ENCODE peak calls at places on chromosomes 3 and 15, in nine cellular contexts. N, P, I, C, X, S, U, D and F are unnamed samples.

GRCh38 chr3:146972726-146973125 is 367.6 kb upstream of the PLSCR5 start:
- DNase-seq in N (no peak), P (no peak), I (no peak), C (no peak), X (no peak), S (peak), U (no peak), D (no peak), F (no peak)

GRCh38 chr3:108509263-108509662 is 1.1 kb downstream of the MYH15 start:
- DNase-seq in N (no peak), P (no peak), I (no peak), C (no peak), X (no peak), S (no peak), U (no peak), D (no peak), F (no peak)

GRCh38 chr3:65953301-65953812 is 85.4 kb downstream of the MAGI1 start:
- DNase-seq in N (peak), P (peak), I (peak), C (no peak), X (no peak), S (no peak), U (no peak), D (peak), F (no peak)

GRCh38 chr3:16301490-16301889 is 36.5 kb downstream of the OXNAD1 start:
- DNase-seq in N (no peak), P (no peak), I (no peak), C (no peak), X (no peak), S (no peak), U (no peak), D (no peak), F (no peak)

GRCh38 chr3:126180477-126181397 is at the start of gene ALDH1L1:
- DNase-seq in N (peak), P (peak), I (no peak), C (peak), X (peak), S (peak), U (no peak), D (peak), F (no peak)

GRCh38 chr3:113531826-113532697 is at the start of gene SIDT1:
- DNase-seq in N (peak), P (peak), I (no peak), C (no peak), X (peak), S (no peak), U (peak), D (peak), F (peak)

GRCh38 chr15:95559875-95560394 is 770.6 kb upstream of the NR2F2 start:
- DNase-seq in N (peak), P (no peak), I (no peak), C (no peak), X (peak), S (peak), U (no peak), D (no peak), F (no peak)

GRCh38 chr3:66808891-66809578 is 189.1 kb upstream of the KBTBD8 start:
- DNase-seq in N (no peak), P (no peak), I (no peak), C (no peak), X (no peak), S (no peak), U (no peak), D (no peak), F (no peak)

GRCh38 chr3:46609074-46609735 is 3.1 kb upstream of the FAM240A start:
- DNase-seq in N (no peak), P (no peak), I (no peak), C (no peak), X (no peak), S (no peak), U (no peak), D (no peak), F (no peak)

GRCh38 chr15:42226648-42227047 is 18.5 kb upstream of the VPS39 start:
- DNase-seq in N (no peak), P (no peak), I (no peak), C (no peak), X (no peak), S (no peak), U (no peak), D (no peak), F (no peak)

DNA sequence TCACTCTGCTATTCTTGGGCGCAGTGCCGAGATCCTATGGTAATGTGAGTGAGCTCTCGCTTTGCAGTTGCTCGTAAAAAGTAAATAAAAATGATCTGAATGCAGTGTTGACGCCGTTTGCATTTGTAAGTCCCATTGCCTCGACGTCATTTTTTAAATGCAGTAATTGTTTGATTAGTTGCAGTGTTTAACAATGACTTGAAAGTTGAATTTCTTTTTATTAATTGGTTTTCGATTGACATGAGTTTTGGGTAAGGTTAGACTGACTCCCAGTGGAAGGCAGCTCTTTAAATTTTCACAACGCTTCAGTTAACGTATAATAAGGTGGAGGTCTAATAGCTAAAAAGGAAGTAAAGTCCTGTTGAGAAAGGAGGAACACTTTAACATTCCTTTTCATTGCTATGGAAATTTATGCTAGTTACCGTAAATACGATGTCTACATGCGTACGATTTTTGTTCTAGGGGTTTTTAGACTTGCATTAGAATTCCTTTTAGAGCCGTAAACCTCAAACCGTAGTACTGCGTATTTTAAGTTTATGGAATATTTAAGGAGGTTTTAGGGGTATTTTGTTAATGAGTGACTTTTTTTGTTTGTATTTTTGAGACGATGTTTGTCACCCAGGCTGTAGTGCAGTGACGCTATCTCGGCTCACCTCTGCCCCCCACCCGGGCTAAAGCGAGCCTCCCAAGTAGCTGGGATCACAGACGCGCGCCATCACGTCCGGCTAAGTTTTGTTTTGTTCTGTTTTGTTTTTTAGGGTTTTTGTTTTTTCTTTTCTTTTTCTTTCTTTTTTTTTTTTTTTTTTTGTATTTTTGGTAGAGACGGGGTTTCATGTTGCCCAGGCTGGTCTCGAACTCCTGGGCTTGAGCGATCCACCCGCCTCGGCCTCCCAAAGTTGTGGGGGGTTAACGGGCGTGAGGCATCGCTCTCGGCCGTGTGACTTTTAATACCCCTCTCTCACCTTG is 1.4 kb downstream of the MORF4L1 start:
- DNase-seq in N (no peak), P (no peak), I (no peak), C (no peak), X (peak), S (peak), U (no peak), D (no peak), F (peak)
- TF ChIP-seq CTCF in N (no peak), P (no peak), I (no peak), C (no peak), X (no peak), S (no peak), U (peak), D (no peak), F (no peak)

GRCh38 chr15:51917493-51917892 is 54.1 kb downstream of the LEO1 start:
- DNase-seq in N (peak), P (peak), I (no peak), C (no peak), X (peak), S (peak), U (no peak), D (no peak), F (peak)
- TF ChIP-seq CTCF in N (peak), P (no peak), I (no peak), C (no peak), X (peak), S (peak), U (no peak), D (no peak), F (peak)

DNA sequence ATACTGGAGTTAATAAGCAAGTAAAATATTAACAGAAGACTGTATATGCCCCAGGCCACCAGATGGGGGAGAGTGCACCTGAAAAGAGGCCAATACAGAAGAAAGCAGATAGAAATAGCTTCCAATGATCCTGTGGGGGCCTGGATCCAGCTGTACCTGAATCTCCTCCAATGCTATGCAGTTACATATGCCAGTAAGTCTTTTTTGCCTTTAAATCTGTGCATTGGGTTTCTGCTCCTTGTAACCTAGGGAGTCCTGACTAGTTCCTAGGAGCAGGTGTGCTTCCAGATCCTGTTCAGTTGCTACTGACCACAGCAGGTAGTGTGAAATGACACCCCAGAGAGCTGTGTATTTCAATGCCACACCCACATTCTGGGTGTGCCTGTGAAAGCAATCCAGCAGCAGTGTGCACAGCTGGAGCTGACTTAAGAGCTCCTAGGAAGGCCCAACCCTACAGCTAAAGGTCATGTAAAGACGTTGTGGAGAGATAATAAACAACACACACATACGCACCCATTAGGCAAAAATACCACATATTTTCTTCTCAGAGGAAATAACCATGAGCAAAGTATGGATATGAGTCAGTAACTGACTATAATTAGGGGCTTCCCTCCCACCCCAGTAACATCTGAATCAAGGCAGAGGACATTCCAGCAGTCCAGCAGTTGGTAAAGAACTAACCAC is 62.2 kb upstream of the AKAP13 start:
- DNase-seq in N (peak), P (no peak), I (no peak), C (no peak), X (peak), S (peak), U (no peak), D (peak), F (peak)
- TF ChIP-seq CTCF in N (no peak), P (no peak), I (no peak), C (no peak), X (no peak), S (peak), U (no peak), D (no peak), F (peak)

DNA sequence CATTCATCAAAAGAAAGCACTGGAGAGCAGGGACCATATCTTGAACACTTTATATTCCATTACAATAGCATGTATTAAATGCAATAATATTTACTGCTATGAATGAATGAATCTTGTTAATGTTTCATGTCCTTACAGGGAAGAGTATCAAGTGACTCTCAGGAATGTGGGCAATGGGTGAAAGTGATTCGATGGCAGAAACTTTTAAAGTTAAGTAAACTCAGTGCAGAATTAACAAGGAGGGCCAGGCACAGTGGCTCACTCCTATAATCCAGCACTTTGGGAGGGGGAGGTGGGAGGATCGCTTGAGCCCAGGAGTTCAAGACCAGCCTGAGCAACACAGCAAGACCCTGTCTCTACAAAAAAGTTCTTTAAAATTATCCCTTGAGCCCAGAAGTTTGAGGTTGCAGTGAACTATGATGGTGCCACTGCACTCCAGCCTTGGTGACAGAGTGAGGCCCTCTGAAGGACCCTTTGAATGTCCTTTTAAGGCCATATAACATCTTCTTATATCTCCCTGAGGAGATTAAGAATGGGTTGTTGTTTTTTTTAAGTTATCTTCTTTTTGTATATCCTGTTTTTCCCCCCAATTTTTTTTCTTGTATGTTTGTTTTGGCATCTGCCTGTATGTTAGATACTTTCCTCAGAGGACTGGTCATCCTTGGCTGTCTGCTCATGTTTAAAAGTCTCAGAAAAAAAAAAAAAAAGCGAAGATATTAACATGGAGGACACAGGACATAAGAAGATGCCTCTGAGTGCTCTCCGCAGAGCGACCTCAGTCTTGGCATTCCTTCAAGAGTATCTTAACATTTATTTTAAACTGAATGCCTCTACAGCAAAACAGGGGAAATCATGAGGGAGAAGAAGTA is 9.6 kb upstream of the FSIP1 start:
- DNase-seq in N (no peak), P (no peak), I (no peak), C (no peak), X (no peak), S (peak), U (no peak), D (no peak), F (no peak)
- TF ChIP-seq CTCF in N (no peak), P (no peak), I (no peak), C (no peak), X (no peak), S (no peak), U (no peak), D (no peak), F (no peak)

DNA sequence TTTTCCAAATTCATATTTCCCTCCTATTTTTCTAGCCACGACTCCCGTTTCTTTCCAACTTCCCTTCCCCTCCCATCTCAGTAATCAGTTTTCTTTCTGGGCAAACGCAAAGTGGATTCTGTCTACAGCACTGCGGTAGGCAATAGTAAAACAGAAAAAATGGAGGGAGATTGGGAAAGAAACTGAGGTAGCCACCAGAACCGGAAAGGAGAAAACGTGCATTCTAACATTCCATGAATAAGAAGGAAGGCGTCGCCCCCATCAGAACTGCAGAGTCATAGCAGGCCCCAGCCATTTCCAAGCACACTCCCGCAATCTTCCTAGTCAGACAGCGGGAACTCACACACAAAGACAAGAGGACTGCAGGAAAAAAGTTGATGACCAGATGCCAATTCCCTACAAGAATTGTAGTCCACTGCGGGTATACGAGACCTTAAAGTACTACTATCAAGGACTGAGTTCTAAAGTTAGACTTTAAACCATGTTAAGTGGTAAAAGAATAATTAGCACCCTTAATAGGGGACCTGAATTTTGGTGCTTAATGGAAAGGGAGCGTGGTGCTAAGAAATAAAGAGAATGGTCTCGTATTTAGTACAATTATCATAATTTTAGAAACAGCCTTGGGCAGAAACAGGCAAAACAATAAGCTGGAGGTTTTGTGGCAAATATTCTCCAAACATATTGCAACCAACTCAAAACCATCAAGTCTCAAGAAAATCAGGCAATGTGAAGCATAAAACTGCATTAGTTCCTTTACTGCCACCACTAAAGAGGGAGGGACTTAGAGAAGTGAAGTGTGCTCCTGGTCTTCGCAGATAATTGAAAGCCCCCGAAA is 1.4 kb downstream of the PFN2 start:
- DNase-seq in N (peak), P (peak), I (no peak), C (peak), X (no peak), S (peak), U (no peak), D (no peak), F (no peak)
- TF ChIP-seq CTCF in N (peak), P (no peak), I (no peak), C (no peak), X (no peak), S (peak), U (no peak), D (no peak), F (no peak)

GRCh38 chr3:197959500-197959890 is 522 bp upstream of the LMLN start:
- DNase-seq in N (no peak), P (no peak), I (no peak), C (no peak), X (no peak), S (no peak), U (no peak), D (no peak), F (no peak)
- TF ChIP-seq CTCF in N (no peak), P (no peak), I (no peak), C (no peak), X (no peak), S (no peak), U (no peak), D (no peak), F (no peak)

DNA sequence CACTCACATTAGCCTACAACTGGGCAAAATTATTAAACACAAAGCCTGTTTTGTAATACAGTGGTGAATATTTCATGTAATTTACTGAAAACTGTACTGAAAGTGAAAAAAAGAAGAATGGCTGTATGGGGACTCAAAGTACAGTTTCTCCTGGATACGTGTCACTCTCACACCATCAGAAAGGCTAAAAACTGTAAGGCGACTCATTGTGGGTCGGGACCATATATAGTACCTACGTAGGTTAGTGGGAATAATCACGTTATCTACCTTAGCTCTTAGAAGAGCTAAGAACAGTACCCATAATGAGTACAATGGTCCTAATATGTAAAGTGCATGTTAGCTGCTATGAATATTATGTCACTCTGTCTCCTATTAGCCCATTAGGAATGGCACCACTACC is 80.2 kb upstream of the SPATA12 start:
- DNase-seq in N (no peak), P (no peak), I (no peak), C (no peak), X (no peak), S (no peak), U (no peak), D (no peak), F (no peak)
- TF ChIP-seq CTCF in N (no peak), P (no peak), I (no peak), C (no peak), X (no peak), S (no peak), U (no peak), D (no peak), F (no peak)

GRCh38 chr15:101276501-101277037 is 716 bp downstream of the SELENOS start:
- DNase-seq in N (peak), P (no peak), I (no peak), C (no peak), X (peak), S (peak), U (no peak), D (no peak), F (peak)
- TF ChIP-seq CTCF in N (peak), P (no peak), I (peak), C (no peak), X (peak), S (peak), U (no peak), D (no peak), F (peak)

GRCh38 chr3:190442240-190442639 is 7.5 kb downstream of the TMEM207 start:
- DNase-seq in N (no peak), P (no peak), I (no peak), C (no peak), X (no peak), S (no peak), U (no peak), D (no peak), F (no peak)

GRCh38 chr3:190444576-190445145 is 5.0 kb downstream of the TMEM207 start:
- DNase-seq in N (no peak), P (no peak), I (no peak), C (no peak), X (peak), S (peak), U (no peak), D (no peak), F (no peak)

GRCh38 chr3:190444036-190444435 is 5.7 kb downstream of the TMEM207 start:
- DNase-seq in N (no peak), P (no peak), I (no peak), C (no peak), X (peak), S (no peak), U (no peak), D (no peak), F (no peak)

GRCh38 chr3:190446492-190447301 is 3.0 kb downstream of the TMEM207 start:
- DNase-seq in N (no peak), P (no peak), I (no peak), C (no peak), X (peak), S (no peak), U (no peak), D (no peak), F (no peak)

GRCh38 chr3:190443257-190443656 is 6.4 kb downstream of the TMEM207 start:
- DNase-seq in N (peak), P (no peak), I (no peak), C (no peak), X (peak), S (peak), U (no peak), D (no peak), F (no peak)
- TF ChIP-seq CTCF in N (peak), P (no peak), I (no peak), C (no peak), X (peak), S (peak), U (no peak), D (no peak), F (no peak)

GRCh38 chr3:9204253-9205005 is 45.0 kb downstream of the SRGAP3 start:
- DNase-seq in N (no peak), P (no peak), I (no peak), C (no peak), X (no peak), S (no peak), U (no peak), D (no peak), F (no peak)

GRCh38 chr3:9207076-9207763 is 42.2 kb downstream of the SRGAP3 start:
- DNase-seq in N (no peak), P (no peak), I (no peak), C (peak), X (no peak), S (no peak), U (no peak), D (no peak), F (no peak)

GRCh38 chr3:9208713-9209112 is 40.7 kb downstream of the SRGAP3 start:
- DNase-seq in N (no peak), P (no peak), I (no peak), C (no peak), X (no peak), S (no peak), U (no peak), D (no peak), F (no peak)

GRCh38 chr3:9205345-9206143 is 43.9 kb downstream of the SRGAP3 start:
- DNase-seq in N (no peak), P (no peak), I (no peak), C (peak), X (no peak), S (no peak), U (no peak), D (no peak), F (peak)

DNA sequence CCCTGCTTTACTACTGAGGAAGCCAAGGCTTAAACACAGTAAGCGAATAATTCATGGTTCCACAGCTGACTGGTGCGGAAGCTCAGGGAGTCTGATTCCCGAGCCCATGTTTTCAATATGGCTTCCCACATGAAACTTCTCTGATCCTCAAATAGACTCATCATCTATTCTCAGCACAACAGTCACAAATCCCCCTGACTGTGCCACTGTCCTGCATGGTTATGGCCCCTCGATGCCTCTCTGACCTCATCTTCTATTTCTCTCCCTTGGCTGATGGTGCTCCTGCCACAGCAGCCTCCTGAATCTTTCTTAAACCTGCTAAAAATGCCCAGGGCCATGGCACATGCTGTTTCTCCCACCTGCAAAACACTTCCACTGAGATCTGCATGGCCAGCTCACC is 43.2 kb downstream of the SRGAP3 start:
- DNase-seq in N (no peak), P (no peak), I (no peak), C (peak), X (no peak), S (no peak), U (no peak), D (no peak), F (peak)
- TF ChIP-seq CTCF in N (no peak), P (no peak), I (no peak), C (no peak), X (no peak), S (no peak), U (no peak), D (no peak), F (no peak)